ENCODE peak calls at places on chromosomes 2 and 18, in four cellular contexts. Y, I, W and O are unnamed samples.

GRCh38 chr18:54881229-54881753 is 53.0 kb downstream of the RAB27B start:
- DNase-seq in I (no peak), W (no peak), Y (no peak), O (no peak)

GRCh38 chr18:49560277-49561126 is 1.4 kb upstream of the LIPG start:
- DNase-seq in I (no peak), Y (no peak), W (no peak), O (no peak)

GRCh38 chr2:38215993-38216392 is 140.0 kb upstream of the CYP1B1 start:
- DNase-seq in Y (no peak), I (no peak), W (no peak), O (no peak)

GRCh38 chr2:197804758-197805597 is 585 bp downstream of the PLCL1 start:
- DNase-seq in W (no peak), I (no peak), Y (peak), O (no peak)

GRCh38 chr18:62088146-62088545 is 98.7 kb downstream of the PIGN start:
- DNase-seq in I (no peak), W (no peak), Y (no peak), O (no peak)

GRCh38 chr18:25737710-25738251 is 352.6 kb downstream of the SS18 start:
- DNase-seq in W (no peak), I (no peak), Y (no peak), O (no peak)

GRCh38 chr2:236352761-236353593 is 88.8 kb upstream of the ASB18 start:
- DNase-seq in I (no peak), Y (peak), W (no peak), O (no peak)

GRCh38 chr2:119157850-119158511 is 570 bp downstream of the C1QL2 start:
- DNase-seq in Y (no peak), I (no peak), W (no peak), O (no peak)

GRCh38 chr2:99821572-99822369 is 320.6 kb downstream of the AFF3 start:
- DNase-seq in Y (no peak), W (no peak), I (no peak), O (no peak)

GRCh38 chr2:240386321-240386720 is 49.1 kb upstream of the GPC1 start:
- DNase-seq in W (no peak), I (no peak), Y (no peak), O (no peak)

GRCh38 chr2:119958642-119959268 is 54.1 kb upstream of the EPB41L5 start:
- DNase-seq in Y (no peak), W (no peak), I (no peak), O (no peak)

DNA sequence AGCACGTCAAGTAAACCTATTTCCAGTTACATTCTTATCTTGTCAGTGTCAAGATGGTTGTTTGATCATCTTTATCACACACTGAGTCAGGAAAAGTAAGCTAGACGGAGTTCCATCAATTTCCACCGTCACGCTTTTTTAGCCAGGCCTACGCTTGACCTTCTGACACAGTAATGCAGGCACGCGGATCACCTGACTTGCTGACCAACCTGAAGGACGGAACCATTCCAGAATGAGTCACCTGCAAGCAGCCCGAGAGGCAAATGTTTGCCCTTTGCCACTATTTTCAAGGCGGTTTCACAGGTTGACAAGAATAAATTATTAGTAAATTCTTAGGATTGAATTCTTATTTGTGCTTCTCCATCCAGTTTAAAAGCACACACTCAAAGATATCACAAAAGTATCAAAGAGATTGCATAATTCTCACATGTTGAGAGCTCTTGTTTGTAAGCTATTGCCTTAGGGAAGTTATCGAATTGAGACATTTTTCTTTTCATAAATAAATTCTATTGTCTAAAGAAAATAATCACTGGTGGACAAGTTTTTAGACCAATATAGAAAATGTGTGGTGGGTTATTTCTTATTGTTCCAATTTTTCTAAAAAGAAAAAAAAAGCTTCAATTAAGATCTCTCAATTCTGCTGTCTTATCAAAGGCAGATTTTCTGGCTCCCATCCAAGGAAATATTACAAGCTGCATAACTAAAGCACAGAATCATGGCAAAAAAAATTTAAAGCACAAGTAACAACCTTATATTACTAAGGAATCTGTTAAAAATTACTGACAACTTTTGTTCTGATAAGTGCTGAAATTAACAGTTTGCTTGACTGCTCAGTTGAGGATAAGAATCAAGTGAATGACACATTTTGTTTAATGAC is 31.9 kb downstream of the UXS1 start:
- DNase-seq in W (no peak), I (no peak), Y (no peak), O (no peak)
- TF ChIP-seq SPI1 in W (no peak), I (no peak), Y (no peak), O (no peak)

GRCh38 chr2:54512663-54513363 is 56.7 kb downstream of the SPTBN1 start:
- DNase-seq in W (no peak), I (no peak), Y (no peak), O (no peak)
- TF ChIP-seq SPI1 in W (no peak), I (no peak), Y (no peak), O (no peak)

DNA sequence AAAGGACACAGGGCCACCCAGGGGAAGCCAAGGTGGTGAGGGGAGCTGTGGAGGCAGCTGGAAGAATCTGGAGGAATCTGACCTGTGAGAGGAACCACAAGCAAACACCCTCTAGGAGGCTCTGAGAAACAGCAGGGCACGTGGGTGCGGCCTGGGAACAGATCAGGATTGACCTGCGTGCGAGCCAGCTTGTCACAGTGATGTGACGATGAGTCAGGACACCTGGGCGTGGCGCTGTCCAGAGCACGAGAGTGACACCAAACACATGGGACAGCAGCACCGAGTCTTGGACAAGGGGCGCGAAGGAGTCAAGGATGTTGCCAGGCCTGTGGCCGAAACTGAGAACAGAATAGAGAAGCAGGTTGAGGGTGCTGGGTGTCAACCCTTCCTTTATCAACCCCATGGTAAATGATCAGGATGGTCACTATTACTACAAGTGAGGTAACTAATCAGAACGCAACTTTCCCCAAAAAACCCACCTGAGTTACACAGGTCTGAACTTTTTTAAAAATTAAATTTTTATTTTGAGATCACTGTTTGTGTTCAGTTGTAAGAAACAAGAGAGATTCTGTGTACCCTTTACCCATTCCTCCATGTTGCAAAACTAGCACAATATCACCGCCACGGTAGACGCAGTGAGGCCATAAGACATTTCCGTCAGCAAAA is 637 bp upstream of the SFT2D3 start:
- DNase-seq in Y (peak), I (peak), W (peak), O (peak)
- TF ChIP-seq SPI1 in Y (peak), I (no peak), W (peak), O (peak)

GRCh38 chr18:24704921-24705620 is 244.6 kb downstream of the HRH4 start:
- DNase-seq in Y (no peak), W (no peak), I (no peak), O (no peak)

GRCh38 chr18:24702001-24702400 is 241.6 kb downstream of the HRH4 start:
- DNase-seq in I (no peak), Y (no peak), W (no peak), O (no peak)

GRCh38 chr18:24703316-24703715 is 242.9 kb downstream of the HRH4 start:
- DNase-seq in I (no peak), W (no peak), Y (no peak), O (no peak)
- TF ChIP-seq SPI1 in I (no peak), W (no peak), Y (no peak), O (no peak)

DNA sequence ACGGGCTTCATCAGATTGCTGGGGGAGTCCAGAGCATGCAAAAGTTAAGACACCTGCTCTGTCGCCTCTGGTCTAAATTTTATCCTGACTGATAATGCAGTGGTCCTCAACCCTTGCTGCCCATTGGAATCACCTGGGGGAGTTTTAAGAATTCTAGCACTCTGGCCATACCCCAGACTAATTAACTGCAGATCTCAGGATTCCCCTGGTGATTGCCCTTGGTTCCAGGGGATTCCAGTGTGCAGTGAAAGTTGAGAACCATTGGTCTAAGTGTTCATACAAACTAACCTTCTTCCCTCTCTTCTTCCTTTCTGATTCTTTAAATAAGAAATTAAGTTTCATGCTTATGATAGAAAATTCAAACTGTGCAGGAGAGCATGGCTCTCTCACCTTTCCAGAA is 105.7 kb upstream of the MGAT5 start:
- DNase-seq in Y (no peak), W (no peak), I (no peak), O (no peak)
- TF ChIP-seq SPI1 in Y (no peak), W (no peak), I (no peak), O (no peak)

GRCh38 chr2:168340931-168341330 is 93.5 kb upstream of the STK39 start:
- DNase-seq in I (no peak), Y (no peak), W (no peak), O (no peak)

GRCh38 chr2:168338292-168338691 is 90.9 kb upstream of the STK39 start:
- DNase-seq in Y (no peak), I (no peak), W (no peak), O (no peak)

GRCh38 chr2:168338803-168339437 is 91.5 kb upstream of the STK39 start:
- DNase-seq in W (no peak), I (no peak), Y (no peak), O (no peak)

DNA sequence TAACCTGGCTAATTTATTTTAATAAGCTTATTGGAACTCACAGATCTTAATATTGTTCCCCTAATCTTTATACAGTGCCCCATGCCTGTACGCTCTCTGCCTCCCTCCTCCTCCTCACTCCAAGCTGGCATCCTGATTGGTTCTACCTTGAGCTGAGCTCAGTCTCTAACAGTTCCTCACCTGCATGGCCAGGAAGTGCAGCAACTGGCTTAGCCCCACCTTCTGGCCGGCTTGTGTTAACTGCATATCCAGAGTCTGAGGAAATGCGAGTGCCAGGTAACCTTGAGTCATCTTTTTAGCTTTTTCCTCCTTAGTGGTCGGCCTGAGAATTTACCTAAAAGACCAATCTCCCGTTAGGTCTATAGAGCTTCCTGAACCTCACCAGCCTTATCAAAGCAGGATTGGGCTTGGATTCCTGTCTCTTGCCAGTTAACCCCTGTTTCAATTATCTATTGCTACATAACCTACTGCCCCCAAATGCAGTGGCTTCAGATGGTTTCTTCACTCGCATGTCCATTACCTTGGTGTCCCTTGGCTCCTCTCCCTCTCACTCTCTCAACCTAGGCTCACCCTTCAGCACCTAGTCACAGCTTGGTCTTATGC is 89.5 kb upstream of the STK39 start:
- DNase-seq in W (no peak), I (no peak), Y (no peak), O (no peak)
- TF ChIP-seq SPI1 in W (no peak), I (peak), Y (peak), O (peak)